ENCODE peak calls at places on chromosomes 16 and 17, in eight cellular contexts. V is mucosa of descending colon, Y is H9, K is cardiac fibroblast, X is heart left ventricle, E is heart right ventricle, O is WTC11, Z is cardiac muscle cell. S is an unnamed sample.

GRCh38 chr17:8067806-8068205 is 19.7 kb downstream of the ALOX12B start:
- DNase-seq in V (no peak), Z (no peak), E (no peak), O (no peak), X (no peak), K (no peak), Y (no peak), S (no peak)

GRCh38 chr17:4808378-4808767 is 1.4 kb downstream of the PLD2 start:
- DNase-seq in E (peak; percentile 74), K (no peak), V (no peak), O (no peak), X (peak; percentile 65), Z (no peak), Y (no peak), S (no peak)

GRCh38 chr17:2929881-2930533 is 133.4 kb downstream of the OR1D5 start:
- DNase-seq in V (peak; percentile 75), O (peak; percentile 89), Z (peak; percentile 57), K (peak; percentile 44), Y (peak; percentile 92), E (peak; percentile 40), X (no peak), S (peak; percentile 52)

GRCh38 chr17:30530346-30531025 is 53.3 kb downstream of the GOSR1 start:
- DNase-seq in Y (no peak), O (no peak), E (no peak), Z (no peak), X (no peak), V (no peak), K (peak; percentile 63), S (no peak)

GRCh38 chr17:28551421-28552186 is 820 bp downstream of the UNC119 start:
- DNase-seq in X (no peak), E (no peak), Y (no peak), V (no peak), O (no peak), Z (peak; percentile 49), K (no peak), S (no peak)

GRCh38 chr17:56172517-56172982 is 19.3 kb downstream of the ANKFN1 start:
- DNase-seq in V (no peak), X (no peak), Y (peak; percentile 52), O (no peak), Z (peak; percentile 42), E (peak; percentile 10), K (no peak), S (no peak)

GRCh38 chr17:6101706-6102105 is 31.5 kb downstream of the WSCD1 start:
- DNase-seq in V (no peak), X (no peak), K (no peak), E (no peak), Y (no peak), O (no peak), Z (no peak), S (no peak)

GRCh38 chr17:17536702-17537101 is 40.5 kb upstream of the RASD1 start:
- DNase-seq in O (no peak), X (no peak), V (no peak), Y (no peak), Z (no peak), E (no peak), K (no peak), S (no peak)

GRCh38 chr17:6027342-6028024 is 42.7 kb upstream of the WSCD1 start:
- DNase-seq in V (no peak), K (no peak), E (no peak), Z (no peak), X (no peak), O (no peak), Y (no peak), S (no peak)

GRCh38 chr17:79831367-79832210 is 7.7 kb downstream of the CBX4 start:
- DNase-seq in Y (peak; percentile 60), O (peak; percentile 49), X (peak; percentile 79), Z (peak; percentile 76), K (no peak), V (peak; percentile 59), E (peak; percentile 73), S (peak; percentile 66)

GRCh38 chr17:75976175-75976848 is 2.7 kb downstream of the ACOX1 start:
- DNase-seq in V (peak; percentile 51), Z (no peak), X (no peak), O (no peak), K (no peak), Y (no peak), E (no peak), S (no peak)

GRCh38 chr17:61659437-61659836 is 68.4 kb upstream of the NACA2 start:
- DNase-seq in Z (no peak), Y (no peak), E (no peak), X (no peak), K (peak; percentile 36), V (no peak), O (no peak), S (no peak)

GRCh38 chr17:41184480-41184961 is at the start of gene KRTAP4-1:
- DNase-seq in K (no peak), V (no peak), Y (no peak), Z (no peak), X (no peak), E (no peak), O (no peak), S (no peak)

GRCh38 chr17:40025559-40025958 is 10.3 kb downstream of the CSF3 start:
- DNase-seq in E (no peak), K (no peak), O (no peak), Y (no peak), X (no peak), V (no peak), Z (no peak), S (no peak)

GRCh38 chr17:78202666-78203065 is 11.4 kb upstream of the BIRC5 start:
- DNase-seq in O (no peak), Z (no peak), K (no peak), E (no peak), Y (no peak), X (no peak), V (no peak), S (no peak)

GRCh38 chr17:44002141-44002848 is 2.1 kb upstream of the NAGS start:
- DNase-seq in X (no peak), V (no peak), K (peak; percentile 94), O (no peak), Z (no peak), E (no peak), Y (no peak), S (no peak)

GRCh38 chr17:42050360-42051012 is at the start of gene C17orf113:
- DNase-seq in Z (peak; percentile 81), E (peak; percentile 50), O (peak; percentile 75), K (no peak), V (peak; percentile 71), Y (peak; percentile 78), X (peak; percentile 63), S (peak; percentile 85)

GRCh38 chr17:58215685-58216084 is 3.4 kb downstream of the MKS1 start:
- DNase-seq in Z (no peak), X (no peak), K (no peak), Y (no peak), V (no peak), E (no peak), O (no peak), S (no peak)
- TF ChIP-seq CTCF in Z (no peak), X (no peak), K (no peak), Y (no peak), V (no peak), E (no peak), O (no peak), S (no peak)

DNA sequence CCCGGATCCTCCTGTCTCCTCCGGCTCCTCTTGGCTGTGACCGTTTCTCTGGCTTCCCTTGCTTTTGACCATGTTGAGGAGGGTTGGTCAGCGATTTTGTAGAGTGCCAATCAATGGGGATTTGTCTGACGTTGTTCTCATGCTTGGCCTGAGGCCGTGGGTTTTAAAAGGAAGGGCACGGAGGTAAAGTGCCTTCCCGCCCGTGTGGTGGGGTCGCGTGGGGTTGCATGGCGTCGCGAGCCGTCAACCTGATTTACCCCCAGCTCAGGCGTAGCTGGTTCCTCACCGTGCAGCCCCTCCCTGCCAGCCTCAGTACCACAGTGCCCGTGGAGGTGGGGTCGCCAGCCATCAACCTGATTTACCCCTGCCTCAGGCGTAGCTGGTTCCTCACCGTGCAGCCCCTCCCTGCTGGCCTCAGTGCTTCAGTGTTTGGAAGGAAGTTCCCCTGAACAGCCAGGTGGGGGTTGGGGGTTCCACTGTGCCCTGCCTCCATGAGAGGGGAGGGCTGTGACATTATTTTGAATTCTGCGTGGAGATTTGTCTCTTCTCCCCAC is 5.0 kb downstream of the TPSAB1 start:
- DNase-seq in X (no peak), O (no peak), V (no peak), E (no peak), Y (no peak), Z (no peak), K (no peak), S (no peak)
- TF ChIP-seq CTCF in X (no peak), O (no peak), V (no peak), E (no peak), Y (no peak), Z (no peak), K (no peak), S (no peak)

GRCh38 chr16:11346700-11347319 is 1.6 kb downstream of the RMI2 start:
- DNase-seq in V (no peak), X (no peak), Z (no peak), O (no peak), K (no peak), Y (no peak), E (no peak), S (no peak)
- TF ChIP-seq CTCF in V (no peak), X (no peak), Z (no peak), O (no peak), K (no peak), Y (no peak), E (no peak), S (no peak)

GRCh38 chr16:88924834-88925539 is 52.0 kb downstream of the CBFA2T3 start:
- DNase-seq in Z (peak; percentile 42), V (no peak), K (peak; percentile 93), O (peak; percentile 58), E (no peak), Y (peak; percentile 79), X (peak; percentile 50), S (peak; percentile 88)
- TF ChIP-seq CTCF in Z (peak; percentile 57), V (no peak), K (peak; percentile 43), O (no peak), E (peak; percentile 18), Y (peak; percentile 48), X (no peak), S (peak; percentile 57)

GRCh38 chr16:25996052-25996451 is 304.3 kb downstream of the HS3ST4 start:
- DNase-seq in K (no peak), E (no peak), Z (no peak), V (no peak), X (no peak), O (no peak), Y (no peak), S (no peak)
- TF ChIP-seq CTCF in K (no peak), E (no peak), Z (no peak), V (no peak), X (no peak), O (no peak), Y (peak; percentile 56), S (no peak)